ENCODE peak calls at places on chromosomes 6 and 20, in nine cellular contexts. P is left ventricle myocardium inferior; E is adipocyte; O is tibial artery; G is A549; J is CD4-positive, alpha-beta memory T cell; S is neural progenitor cell; V is small intestine; F is HCT116. D is an unnamed sample. For H3K4me1, the result is how much of the 10 kb centered on the place peaks cover.

GRCh38 chr20:38032585-38033329 is 499 bp downstream of the TTI1 start:
- DNase-seq in P (no peak), E (no peak), O (no peak), G (no peak), J (no peak), S (peak), V (no peak), F (no peak), D (no peak)

GRCh38 chr6:125073071-125073470 is 80.5 kb upstream of the TPD52L1 start:
- DNase-seq in P (no peak), E (no peak), O (no peak), G (no peak), J (no peak), S (no peak), V (no peak), F (no peak), D (no peak)

GRCh38 chr20:21191839-21192238 is 66.0 kb downstream of the KIZ start:
- DNase-seq in P (no peak), E (no peak), O (no peak), G (no peak), J (no peak), S (peak), V (no peak), F (no peak), D (no peak)

GRCh38 chr20:42118409-42119125 is 500.4 kb upstream of the CHD6 start:
- DNase-seq in P (no peak), E (no peak), O (peak), G (no peak), J (no peak), S (peak), V (no peak), F (no peak), D (no peak)

GRCh38 chr20:39885975-39886649 is 802.9 kb downstream of the MAFB start:
- DNase-seq in P (peak), E (peak), O (peak), G (no peak), J (no peak), S (peak), V (peak), F (no peak), D (peak)

GRCh38 chr20:48012401-48012974 is 227.2 kb upstream of the SULF2 start:
- DNase-seq in P (no peak), E (peak), O (no peak), G (no peak), J (no peak), S (no peak), V (no peak), F (no peak), D (no peak)

GRCh38 chr6:6728169-6728941 is 139.8 kb downstream of the LY86 start:
- DNase-seq in P (no peak), E (no peak), O (no peak), G (no peak), J (no peak), S (peak), V (no peak), F (no peak), D (no peak)

GRCh38 chr6:9646346-9647042 is 768.4 kb downstream of the TFAP2A start:
- DNase-seq in P (no peak), E (peak), O (peak), G (no peak), J (no peak), S (no peak), V (no peak), F (no peak), D (no peak)

GRCh38 chr6:118509009-118509617 is 39.0 kb upstream of the PLN start:
- DNase-seq in P (no peak), E (peak), O (no peak), G (peak), J (no peak), S (peak), V (peak), F (peak), D (peak)

GRCh38 chr20:31918471-31919105 is 33.3 kb downstream of the PDRG1 start:
- DNase-seq in P (no peak), E (peak), O (no peak), G (no peak), J (no peak), S (no peak), V (no peak), F (no peak), D (no peak)

GRCh38 chr20:44970243-44970757 is 4.0 kb downstream of the STK4 start:
- DNase-seq in P (no peak), E (no peak), O (no peak), G (no peak), J (peak), S (no peak), V (peak), F (no peak), D (no peak)

GRCh38 chr20:53168491-53168890 is 196.3 kb downstream of the TSHZ2 start:
- DNase-seq in P (no peak), E (no peak), O (no peak), G (no peak), J (no peak), S (no peak), V (no peak), F (no peak), D (no peak)

GRCh38 chr6:69570126-69570525 is 226.7 kb downstream of the LMBRD1 start:
- DNase-seq in P (no peak), E (peak), O (no peak), G (no peak), J (no peak), S (no peak), V (no peak), F (no peak), D (no peak)

GRCh38 chr6:978937-979685 is 286.2 kb upstream of the EXOC2 start:
- DNase-seq in P (no peak), E (peak), O (no peak), G (no peak), J (no peak), S (no peak), V (no peak), F (no peak), D (no peak)

GRCh38 chr20:5945963-5946362 is 4.4 kb downstream of the TRMT6 start:
- DNase-seq in P (no peak), E (peak), O (no peak), G (no peak), J (no peak), S (no peak), V (no peak), F (no peak), D (no peak)

GRCh38 chr20:17659801-17660200 is 22.2 kb downstream of the RRBP1 start:
- DNase-seq in P (no peak), E (no peak), O (peak), G (no peak), J (no peak), S (no peak), V (no peak), F (no peak), D (no peak)
- H3K4me1 ChIP-seq in P (half or more), E (half or more), O (half or more), G (under half), J (under half), S (under half), V (under half), F (under half), D (under half)

GRCh38 chr20:32988008-32988407 is 16.2 kb downstream of the SUN5 start:
- DNase-seq in P (peak), E (no peak), O (no peak), G (no peak), J (no peak), S (no peak), V (no peak), F (no peak), D (no peak)

GRCh38 chr20:32992015-32992641 is 12.1 kb downstream of the SUN5 start:
- DNase-seq in P (no peak), E (no peak), O (no peak), G (no peak), J (no peak), S (no peak), V (no peak), F (no peak), D (no peak)

GRCh38 chr20:32991386-32991785 is 12.8 kb downstream of the SUN5 start:
- DNase-seq in P (no peak), E (no peak), O (no peak), G (no peak), J (no peak), S (no peak), V (no peak), F (no peak), D (no peak)

GRCh38 chr20:32989507-32990283 is 14.5 kb downstream of the SUN5 start:
- DNase-seq in P (no peak), E (no peak), O (no peak), G (no peak), J (no peak), S (no peak), V (no peak), F (no peak), D (no peak)

DNA sequence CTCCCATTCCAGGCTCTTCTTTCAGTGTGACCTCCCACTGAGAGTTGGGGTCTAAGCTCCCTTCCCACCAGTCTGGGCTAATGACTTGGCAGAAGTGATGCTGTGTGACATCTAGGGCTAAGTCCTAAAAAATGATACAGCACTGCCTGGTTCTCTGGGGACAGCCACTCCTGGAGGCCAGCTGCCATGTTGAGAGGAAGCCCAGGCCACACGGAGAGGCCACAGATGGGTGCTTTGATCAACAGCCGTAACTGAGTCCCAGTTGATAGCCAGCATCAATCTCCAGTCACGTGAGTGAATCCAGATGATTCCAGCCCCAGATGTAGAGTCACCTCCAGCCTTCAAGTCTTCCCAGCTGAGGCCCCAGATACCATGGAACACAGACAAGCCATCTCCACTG is 13.8 kb downstream of the SUN5 start:
- DNase-seq in P (no peak), E (no peak), O (no peak), G (no peak), J (no peak), S (no peak), V (no peak), F (no peak), D (no peak)
- H3K4me1 ChIP-seq in P (under half), E (under half), O (under half), G (under half), J (under half), S (under half), V (under half), F (under half), D (under half)

GRCh38 chr20:59382326-59382725 is 81.9 kb downstream of the EDN3 start:
- DNase-seq in P (no peak), E (no peak), O (no peak), G (no peak), J (no peak), S (no peak), V (no peak), F (no peak), D (no peak)
- H3K4me1 ChIP-seq in P (under half), E (under half), O (under half), G (under half), J (under half), S (under half), V (under half), F (under half), D (under half)

GRCh38 chr6:41342241-41342640 is 6.8 kb downstream of the NCR2 start:
- DNase-seq in P (no peak), E (no peak), O (no peak), G (no peak), J (no peak), S (no peak), V (no peak), F (no peak), D (no peak)
- H3K4me1 ChIP-seq in P (under half), E (under half), O (under half), G (under half), J (under half), S (under half), V (under half), F (under half), D (under half)

GRCh38 chr6:87902383-87902782 is 145.3 kb upstream of the SPACA1 start:
- DNase-seq in P (no peak), E (no peak), O (no peak), G (no peak), J (no peak), S (no peak), V (no peak), F (no peak), D (no peak)
- H3K4me1 ChIP-seq in P (under half), E (under half), O (under half), G (under half), J (under half), S (under half), V (under half), F (under half), D (under half)

D was measured in HAP-1.